ENCODE peak calls at places on chromosomes 7 and 10, in ten cellular contexts. G is vagina; A is tibial artery; T is CD8-positive, alpha-beta T cell; H is breast epithelium; V is adrenal gland; X is brain microvascular endothelial cell; P is ascending aorta; W is left ventricle myocardium inferior; N is heart left ventricle. S is an unnamed sample. For H3K36me3, the result is how much of the 10 kb centered on the place peaks cover.

GRCh38 chr7:6153646-6154541 is 118.5 kb downstream of the CYTH3 start:
- DNase-seq in V (no peak), H (no peak), A (no peak), G (no peak), T (no peak), N (no peak), W (no peak), X (no peak), P (no peak), S (no peak)

GRCh38 chr7:133186060-133186459 is 66.8 kb upstream of the EXOC4 start:
- DNase-seq in T (no peak), G (no peak), N (no peak), A (no peak), W (no peak), P (no peak), V (no peak), X (no peak), H (no peak), S (no peak)

GRCh38 chr7:130228840-130229239 is 21.2 kb downstream of the SSMEM1 start:
- DNase-seq in G (no peak), N (no peak), W (no peak), P (no peak), A (no peak), H (no peak), V (no peak), T (no peak), X (no peak), S (no peak)

GRCh38 chr10:95308389-95309302 is 17.8 kb upstream of the PDLIM1 start:
- DNase-seq in T (no peak), P (no peak), N (peak), W (peak), H (peak), G (no peak), A (peak), X (peak), V (peak), S (peak)

GRCh38 chr7:2000801-2001321 is 231.9 kb downstream of the MAD1L1 start:
- DNase-seq in A (no peak), X (no peak), T (no peak), V (peak), W (peak), P (no peak), N (peak), H (no peak), G (no peak), S (no peak)

GRCh38 chr10:21194510-21194993 is 297.4 kb upstream of the NEBL start:
- DNase-seq in W (no peak), V (no peak), N (no peak), T (no peak), G (no peak), H (no peak), P (no peak), X (no peak), A (no peak), S (peak)

GRCh38 chr10:15141136-15142067 is 27.1 kb downstream of the NMT2 start:
- DNase-seq in X (peak), N (no peak), W (no peak), T (no peak), H (no peak), G (no peak), A (no peak), V (no peak), P (no peak), S (no peak)

GRCh38 chr7:47932466-47933037 is 15.7 kb downstream of the PKD1L1 start:
- DNase-seq in W (no peak), A (no peak), H (no peak), X (no peak), G (no peak), P (no peak), T (no peak), V (no peak), N (no peak), S (no peak)

GRCh38 chr10:99694171-99694570 is 34.9 kb downstream of the ENTPD7 start:
- DNase-seq in A (no peak), X (peak), V (no peak), N (no peak), H (no peak), T (no peak), W (no peak), P (no peak), G (no peak), S (no peak)

GRCh38 chr10:24360286-24361127 is 151.6 kb downstream of the KIAA1217 start:
- DNase-seq in W (peak), N (no peak), G (no peak), A (peak), V (peak), T (no peak), X (peak), P (no peak), H (peak), S (peak)

DNA sequence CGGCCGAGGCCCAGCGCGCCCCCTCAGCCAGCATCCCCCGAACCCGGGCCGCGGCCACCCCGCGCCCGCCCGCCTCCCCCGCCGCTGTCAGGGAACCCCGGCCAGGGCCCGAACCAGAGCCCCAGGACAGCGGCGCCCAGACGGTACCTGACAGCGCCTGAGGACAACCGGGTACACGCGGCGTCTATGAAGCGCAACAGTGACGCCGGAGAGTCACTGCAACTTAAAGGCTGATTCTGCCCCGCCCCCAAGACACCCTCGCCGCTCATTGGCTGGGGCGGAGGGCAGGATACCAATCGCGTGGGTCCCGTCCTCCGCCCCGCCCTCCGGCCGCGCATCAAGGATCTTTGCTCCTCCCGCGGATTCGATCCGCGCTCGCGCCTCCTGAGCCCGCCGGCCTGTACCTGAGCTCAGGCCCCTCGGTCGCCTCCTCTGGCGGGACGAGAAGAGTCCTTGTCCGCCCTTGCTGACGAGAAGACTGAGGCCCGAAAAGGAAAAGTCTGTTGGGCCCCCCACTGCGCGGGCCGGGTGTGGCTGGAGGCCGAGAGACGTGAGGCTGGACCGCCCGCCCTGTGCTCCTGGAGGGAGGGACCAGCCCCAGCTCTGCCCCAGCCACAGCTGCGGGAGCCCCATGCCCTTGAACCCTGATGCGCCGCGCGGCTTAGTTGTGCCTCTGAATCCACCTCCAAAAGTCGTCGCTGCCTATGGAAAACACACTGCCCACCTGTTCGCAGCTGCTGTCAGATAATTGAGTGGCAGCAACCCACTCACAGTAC is at the start of gene OAT:
- DNase-seq in H (peak), V (peak), X (peak), W (peak), N (peak), G (peak), P (peak), T (peak), A (peak), S (peak)
- TF ChIP-seq CTCF in H (peak), V (peak), X (peak), W (no peak), N (no peak), G (peak), P (no peak), T (no peak), A (no peak), S (no peak)

GRCh38 chr7:33101916-33102315 is 7.3 kb downstream of the RP9 start:
- DNase-seq in N (no peak), T (no peak), G (no peak), W (no peak), A (no peak), V (no peak), X (no peak), H (no peak), P (no peak), S (no peak)
- H3K36me3 ChIP-seq in N (half or more), T (under half), G (under half), W (half or more), A (half or more), V (half or more), X (under half), H (under half), P (half or more), S (under half)

GRCh38 chr7:158141221-158141582 is 446.4 kb downstream of the PTPRN2 start:
- DNase-seq in H (no peak), V (no peak), G (no peak), P (no peak), T (no peak), W (no peak), A (no peak), X (no peak), N (no peak), S (no peak)
- H3K4me3 ChIP-seq in H (no peak), V (no peak), G (no peak), P (no peak), T (no peak), W (no peak), A (no peak), X (no peak), N (no peak), S (no peak)

GRCh38 chr10:13388478-13388877 is 40.4 kb upstream of the SEPHS1 start:
- DNase-seq in W (no peak), A (no peak), X (no peak), T (no peak), H (no peak), N (no peak), G (no peak), V (no peak), P (no peak), S (no peak)
- TF ChIP-seq CTCF in W (no peak), A (no peak), X (no peak), T (no peak), H (no peak), N (no peak), G (no peak), V (no peak), P (no peak), S (no peak)

GRCh38 chr7:128954830-128955797 is 17.4 kb downstream of the IRF5 start:
- DNase-seq in A (no peak), P (no peak), W (no peak), N (no peak), H (no peak), G (no peak), T (no peak), X (peak), V (no peak), S (peak)

GRCh38 chr7:128954150-128954549 is 16.4 kb downstream of the IRF5 start:
- DNase-seq in A (no peak), P (no peak), N (no peak), H (no peak), X (no peak), V (no peak), T (no peak), G (no peak), W (no peak), S (no peak)

GRCh38 chr7:128959296-128959695 is 21.6 kb downstream of the IRF5 start:
- DNase-seq in H (no peak), P (no peak), V (no peak), T (no peak), W (no peak), X (no peak), G (no peak), A (no peak), N (no peak), S (no peak)

GRCh38 chr7:128955981-128956380 is 18.3 kb downstream of the IRF5 start:
- DNase-seq in H (no peak), G (no peak), W (no peak), X (no peak), V (no peak), N (no peak), T (no peak), P (no peak), A (no peak), S (peak)

GRCh38 chr7:128957613-128958012 is 19.9 kb downstream of the IRF5 start:
- DNase-seq in V (no peak), N (no peak), W (no peak), A (no peak), H (no peak), X (no peak), P (no peak), G (no peak), T (no peak), S (peak)
- H3K36me3 ChIP-seq in V (half or more), N (half or more), W (half or more), A (half or more), H (under half), X (under half), P (half or more), G (under half), T (under half), S (under half)

GRCh38 chr7:149686449-149686848 is 86.9 kb downstream of the ZNF467 start:
- DNase-seq in N (no peak), W (no peak), P (no peak), A (no peak), V (no peak), H (no peak), X (no peak), G (no peak), T (no peak), S (no peak)

GRCh38 chr7:149683191-149683590 is 90.2 kb downstream of the ZNF467 start:
- DNase-seq in A (no peak), V (no peak), H (no peak), G (no peak), N (no peak), W (no peak), X (no peak), T (no peak), P (no peak), S (no peak)

GRCh38 chr7:149683898-149684297 is 89.5 kb downstream of the ZNF467 start:
- DNase-seq in W (no peak), V (no peak), N (no peak), T (no peak), P (no peak), H (no peak), X (no peak), A (no peak), G (no peak), S (no peak)

GRCh38 chr7:149686001-149686400 is 87.4 kb downstream of the ZNF467 start:
- DNase-seq in X (peak), A (no peak), W (no peak), H (no peak), T (no peak), G (no peak), P (no peak), N (no peak), V (peak), S (no peak)

GRCh38 chr7:149685455-149685854 is 87.9 kb downstream of the ZNF467 start:
- DNase-seq in P (no peak), A (no peak), T (no peak), V (no peak), H (no peak), X (no peak), N (no peak), G (no peak), W (no peak), S (peak)
- H3K4me3 ChIP-seq in P (no peak), A (no peak), T (no peak), V (no peak), H (no peak), X (no peak), N (no peak), G (no peak), W (no peak), S (no peak)

GRCh38 chr7:30450123-30450982 is 28.2 kb downstream of the NOD1 start:
- DNase-seq in P (no peak), X (no peak), A (no peak), T (no peak), G (no peak), H (no peak), W (no peak), V (no peak), N (no peak), S (no peak)

GRCh38 chr7:30450983-30451497 is 27.5 kb downstream of the NOD1 start:
- DNase-seq in G (no peak), N (no peak), H (no peak), A (no peak), X (no peak), P (no peak), V (no peak), W (no peak), T (no peak), S (no peak)

GRCh38 chr7:30447466-30447865 is 31.1 kb downstream of the NOD1 start:
- DNase-seq in N (no peak), V (no peak), W (no peak), G (no peak), P (no peak), A (no peak), H (no peak), X (no peak), T (no peak), S (no peak)

GRCh38 chr7:30446266-30446665 is 32.3 kb downstream of the NOD1 start:
- DNase-seq in N (no peak), G (no peak), V (no peak), P (no peak), T (no peak), X (no peak), A (no peak), W (no peak), H (no peak), S (no peak)

GRCh38 chr7:30448461-30449189 is 30.0 kb downstream of the NOD1 start:
- DNase-seq in W (no peak), N (no peak), P (no peak), G (no peak), V (no peak), X (no peak), H (no peak), A (no peak), T (no peak), S (no peak)
- TF ChIP-seq CTCF in W (no peak), N (no peak), P (no peak), G (no peak), V (no peak), X (no peak), H (no peak), A (no peak), T (no peak), S (no peak)